ENCODE peak calls at places on chromosome 17, in nine cellular contexts. One of them, this sample, is unnamed.

GRCh38 chr17:18891541-18891940 is 33.6 kb downstream of the PRPSAP2 start:
- DNase-seq in PC-9: no peak
- DNase-seq in foreskin keratinocyte: no peak
- DNase-seq in kidney: no peak
- DNase-seq in ascending aorta: no peak
- DNase-seq in neural progenitor cell: no peak
- DNase-seq in left ventricle myocardium inferior: no peak
- DNase-seq in transverse colon: no peak
- DNase-seq in Peyer's patch: no peak
- DNase-seq in this sample: no peak

GRCh38 chr17:72349508-72350472 is 229.0 kb downstream of the SOX9 start:
- DNase-seq in PC-9: no peak
- DNase-seq in kidney: no peak
- DNase-seq in ascending aorta: no peak
- DNase-seq in Peyer's patch: no peak
- DNase-seq in left ventricle myocardium inferior: no peak
- DNase-seq in foreskin keratinocyte: peak
- DNase-seq in transverse colon: no peak
- DNase-seq in neural progenitor cell: no peak
- DNase-seq in this sample: no peak

GRCh38 chr17:50262001-50262794 is 12.1 kb upstream of the TMEM92 start:
- DNase-seq in PC-9: peak
- DNase-seq in neural progenitor cell: no peak
- DNase-seq in ascending aorta: peak
- DNase-seq in transverse colon: no peak
- DNase-seq in left ventricle myocardium inferior: no peak
- DNase-seq in Peyer's patch: no peak
- DNase-seq in foreskin keratinocyte: no peak
- DNase-seq in kidney: peak
- DNase-seq in this sample: no peak

GRCh38 chr17:34979650-34980352 is 511 bp upstream of the LIG3 start:
- DNase-seq in neural progenitor cell: peak
- DNase-seq in transverse colon: no peak
- DNase-seq in PC-9: no peak
- DNase-seq in Peyer's patch: no peak
- DNase-seq in left ventricle myocardium inferior: no peak
- DNase-seq in ascending aorta: no peak
- DNase-seq in foreskin keratinocyte: no peak
- DNase-seq in kidney: no peak
- DNase-seq in this sample: no peak

GRCh38 chr17:45868276-45868675 is 23.6 kb downstream of the SPPL2C start:
- DNase-seq in PC-9: no peak
- DNase-seq in transverse colon: no peak
- DNase-seq in Peyer's patch: no peak
- DNase-seq in ascending aorta: no peak
- DNase-seq in kidney: no peak
- DNase-seq in foreskin keratinocyte: no peak
- DNase-seq in neural progenitor cell: no peak
- DNase-seq in left ventricle myocardium inferior: no peak
- DNase-seq in this sample: no peak

GRCh38 chr17:19336938-19337711 is 25.4 kb downstream of the B9D1 start:
- DNase-seq in PC-9: no peak
- DNase-seq in transverse colon: peak
- DNase-seq in neural progenitor cell: peak
- DNase-seq in kidney: no peak
- DNase-seq in foreskin keratinocyte: no peak
- DNase-seq in ascending aorta: no peak
- DNase-seq in Peyer's patch: no peak
- DNase-seq in left ventricle myocardium inferior: peak
- DNase-seq in this sample: no peak

GRCh38 chr17:43784068-43784467 is 3.8 kb downstream of the CFAP97D1 start:
- DNase-seq in Peyer's patch: no peak
- DNase-seq in kidney: no peak
- DNase-seq in ascending aorta: no peak
- DNase-seq in neural progenitor cell: no peak
- DNase-seq in left ventricle myocardium inferior: no peak
- DNase-seq in PC-9: no peak
- DNase-seq in transverse colon: no peak
- DNase-seq in foreskin keratinocyte: no peak
- DNase-seq in this sample: no peak

GRCh38 chr17:55750750-55751641 is at the start of gene PCTP:
- DNase-seq in kidney: peak
- DNase-seq in left ventricle myocardium inferior: peak
- DNase-seq in neural progenitor cell: peak
- DNase-seq in PC-9: peak
- DNase-seq in ascending aorta: peak
- DNase-seq in foreskin keratinocyte: peak
- DNase-seq in Peyer's patch: peak
- DNase-seq in transverse colon: peak
- DNase-seq in this sample: peak

GRCh38 chr17:151004-151403 is 13.6 kb downstream of the SCGB1C2 start:
- DNase-seq in Peyer's patch: no peak
- DNase-seq in PC-9: no peak
- DNase-seq in transverse colon: no peak
- DNase-seq in neural progenitor cell: no peak
- DNase-seq in kidney: no peak
- DNase-seq in left ventricle myocardium inferior: no peak
- DNase-seq in ascending aorta: no peak
- DNase-seq in foreskin keratinocyte: no peak
- DNase-seq in this sample: no peak

GRCh38 chr17:73742915-73743314 is 98.7 kb upstream of the SDK2 start:
- DNase-seq in PC-9: no peak
- DNase-seq in ascending aorta: no peak
- DNase-seq in left ventricle myocardium inferior: no peak
- DNase-seq in Peyer's patch: no peak
- DNase-seq in neural progenitor cell: no peak
- DNase-seq in foreskin keratinocyte: no peak
- DNase-seq in transverse colon: no peak
- DNase-seq in kidney: no peak
- DNase-seq in this sample: no peak

GRCh38 chr17:265726-266125 is 84.3 kb upstream of the DOC2B start:
- DNase-seq in Peyer's patch: peak
- DNase-seq in transverse colon: no peak
- DNase-seq in ascending aorta: peak
- DNase-seq in neural progenitor cell: no peak
- DNase-seq in left ventricle myocardium inferior: peak
- DNase-seq in foreskin keratinocyte: no peak
- DNase-seq in kidney: peak
- DNase-seq in PC-9: no peak
- DNase-seq in this sample: no peak

GRCh38 chr17:38671939-38672720 is 2.6 kb downstream of the EPOP start:
- DNase-seq in Peyer's patch: no peak
- DNase-seq in ascending aorta: no peak
- DNase-seq in neural progenitor cell: peak
- DNase-seq in left ventricle myocardium inferior: no peak
- DNase-seq in transverse colon: no peak
- DNase-seq in foreskin keratinocyte: no peak
- DNase-seq in kidney: no peak
- DNase-seq in PC-9: no peak
- DNase-seq in this sample: no peak

GRCh38 chr17:4005296-4006164 is 41.3 kb upstream of the ATP2A3 start:
- DNase-seq in ascending aorta: peak
- DNase-seq in foreskin keratinocyte: no peak
- DNase-seq in left ventricle myocardium inferior: no peak
- DNase-seq in PC-9: no peak
- DNase-seq in transverse colon: no peak
- DNase-seq in kidney: no peak
- DNase-seq in Peyer's patch: peak
- DNase-seq in neural progenitor cell: no peak
- DNase-seq in this sample: no peak

GRCh38 chr17:72359811-72360210 is 239.0 kb downstream of the SOX9 start:
- DNase-seq in ascending aorta: no peak
- DNase-seq in kidney: no peak
- DNase-seq in PC-9: no peak
- DNase-seq in left ventricle myocardium inferior: no peak
- DNase-seq in Peyer's patch: no peak
- DNase-seq in neural progenitor cell: no peak
- DNase-seq in foreskin keratinocyte: peak
- DNase-seq in transverse colon: no peak
- DNase-seq in this sample: no peak

GRCh38 chr17:324151-324571 is 28.4 kb downstream of the RPH3AL start:
- DNase-seq in Peyer's patch: no peak
- DNase-seq in transverse colon: no peak
- DNase-seq in left ventricle myocardium inferior: no peak
- DNase-seq in foreskin keratinocyte: no peak
- DNase-seq in ascending aorta: no peak
- DNase-seq in PC-9: no peak
- DNase-seq in kidney: peak
- DNase-seq in neural progenitor cell: no peak
- DNase-seq in this sample: no peak

GRCh38 chr17:81543756-81544155 is 8.4 kb downstream of the FAAP100 start:
- DNase-seq in ascending aorta: no peak
- DNase-seq in left ventricle myocardium inferior: no peak
- DNase-seq in transverse colon: no peak
- DNase-seq in PC-9: no peak
- DNase-seq in Peyer's patch: no peak
- DNase-seq in foreskin keratinocyte: no peak
- DNase-seq in neural progenitor cell: no peak
- DNase-seq in kidney: peak
- DNase-seq in this sample: no peak

GRCh38 chr17:57899822-57900221 is 50.0 kb upstream of the MRPS23 start:
- DNase-seq in foreskin keratinocyte: no peak
- DNase-seq in transverse colon: peak
- DNase-seq in left ventricle myocardium inferior: no peak
- DNase-seq in Peyer's patch: peak
- DNase-seq in neural progenitor cell: no peak
- DNase-seq in ascending aorta: no peak
- DNase-seq in kidney: no peak
- DNase-seq in PC-9: peak
- DNase-seq in this sample: no peak

GRCh38 chr17:1137465-1137894 is 42.3 kb downstream of the ABR start:
- DNase-seq in neural progenitor cell: no peak
- DNase-seq in kidney: no peak
- DNase-seq in foreskin keratinocyte: no peak
- DNase-seq in Peyer's patch: no peak
- DNase-seq in ascending aorta: no peak
- DNase-seq in PC-9: no peak
- DNase-seq in transverse colon: peak
- DNase-seq in left ventricle myocardium inferior: no peak
- DNase-seq in this sample: peak

GRCh38 chr17:47720754-47721533 is 12.1 kb upstream of the TBX21 start:
- DNase-seq in neural progenitor cell: peak
- DNase-seq in Peyer's patch: no peak
- DNase-seq in left ventricle myocardium inferior: no peak
- DNase-seq in foreskin keratinocyte: no peak
- DNase-seq in ascending aorta: no peak
- DNase-seq in PC-9: peak
- DNase-seq in kidney: no peak
- DNase-seq in transverse colon: peak
- DNase-seq in this sample: no peak

GRCh38 chr17:78675316-78675616 is 98.1 kb upstream of the DNAH17 start:
- DNase-seq in Peyer's patch: no peak
- DNase-seq in neural progenitor cell: no peak
- DNase-seq in ascending aorta: no peak
- DNase-seq in left ventricle myocardium inferior: no peak
- DNase-seq in foreskin keratinocyte: no peak
- DNase-seq in kidney: no peak
- DNase-seq in PC-9: no peak
- DNase-seq in transverse colon: no peak
- DNase-seq in this sample: no peak

DNA sequence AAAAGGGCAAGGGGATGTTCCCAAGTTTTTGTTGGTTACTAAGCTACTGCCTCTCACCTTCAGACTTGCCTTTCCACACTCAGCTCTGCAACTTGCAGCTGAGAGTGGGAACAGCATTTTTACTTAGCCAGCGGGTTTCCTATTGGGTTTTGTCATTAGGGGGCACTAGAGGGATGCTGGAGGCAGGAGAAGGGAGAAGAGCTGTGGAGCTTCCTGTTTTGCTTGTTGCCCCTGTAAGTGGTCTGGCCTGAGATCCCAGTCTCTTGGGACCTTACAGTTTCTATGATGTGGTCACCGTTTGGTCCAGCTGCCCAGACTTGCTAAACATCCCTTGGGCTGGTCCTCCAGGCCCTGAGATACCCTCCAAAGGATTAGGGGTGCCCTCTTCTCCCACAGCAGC is 209.6 kb upstream of the NLRP1 start:
- DNase-seq in transverse colon: no peak
- DNase-seq in Peyer's patch: no peak
- DNase-seq in neural progenitor cell: peak
- DNase-seq in foreskin keratinocyte: no peak
- DNase-seq in ascending aorta: no peak
- DNase-seq in kidney: no peak
- DNase-seq in PC-9: no peak
- DNase-seq in left ventricle myocardium inferior: no peak
- DNase-seq in this sample: no peak
- TF ChIP-seq CTCF in transverse colon: no peak
- TF ChIP-seq CTCF in Peyer's patch: no peak
- TF ChIP-seq CTCF in neural progenitor cell: peak
- TF ChIP-seq CTCF in foreskin keratinocyte: peak
- TF ChIP-seq CTCF in ascending aorta: no peak
- TF ChIP-seq CTCF in kidney: peak
- TF ChIP-seq CTCF in PC-9: no peak
- TF ChIP-seq CTCF in left ventricle myocardium inferior: peak
- TF ChIP-seq CTCF in this sample: no peak

DNA sequence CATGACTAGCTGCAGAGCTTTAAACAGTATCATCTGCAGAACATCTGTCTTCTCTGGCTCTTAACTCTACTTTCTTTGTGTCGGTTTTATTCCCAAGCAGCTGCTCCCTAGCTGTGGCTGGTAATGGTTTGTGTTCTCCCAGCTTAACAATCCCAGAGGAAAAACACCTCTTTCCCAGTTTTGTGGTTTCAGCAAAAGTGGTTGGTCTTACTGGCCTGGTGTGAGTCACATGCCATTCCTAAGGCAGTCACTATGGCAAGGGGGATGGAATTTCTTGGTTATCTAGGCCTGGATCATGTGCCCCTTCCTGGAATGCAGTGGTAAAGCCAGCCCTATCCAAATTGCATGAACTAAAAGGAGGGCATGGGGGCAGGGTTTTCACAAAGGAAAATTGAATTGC is 27.4 kb downstream of the OMG start:
- DNase-seq in kidney: no peak
- DNase-seq in ascending aorta: peak
- DNase-seq in neural progenitor cell: peak
- DNase-seq in transverse colon: no peak
- DNase-seq in foreskin keratinocyte: peak
- DNase-seq in PC-9: peak
- DNase-seq in Peyer's patch: no peak
- DNase-seq in left ventricle myocardium inferior: no peak
- DNase-seq in this sample: peak
- H3K27ac ChIP-seq in kidney: no peak
- H3K27ac ChIP-seq in ascending aorta: peak
- H3K27ac ChIP-seq in neural progenitor cell: peak
- H3K27ac ChIP-seq in transverse colon: no peak
- H3K27ac ChIP-seq in foreskin keratinocyte: no peak
- H3K27ac ChIP-seq in PC-9: peak
- H3K27ac ChIP-seq in Peyer's patch: no peak
- H3K27ac ChIP-seq in left ventricle myocardium inferior: peak
- H3K27ac ChIP-seq in this sample: peak

GRCh38 chr17:16446338-16446983 is 31.1 kb downstream of the TRPV2 start:
- DNase-seq in Peyer's patch: no peak
- DNase-seq in neural progenitor cell: no peak
- DNase-seq in ascending aorta: no peak
- DNase-seq in PC-9: no peak
- DNase-seq in transverse colon: no peak
- DNase-seq in left ventricle myocardium inferior: no peak
- DNase-seq in kidney: no peak
- DNase-seq in foreskin keratinocyte: no peak
- DNase-seq in this sample: no peak
- TF ChIP-seq CTCF in Peyer's patch: no peak
- TF ChIP-seq CTCF in neural progenitor cell: no peak
- TF ChIP-seq CTCF in ascending aorta: no peak
- TF ChIP-seq CTCF in PC-9: no peak
- TF ChIP-seq CTCF in transverse colon: no peak
- TF ChIP-seq CTCF in left ventricle myocardium inferior: no peak
- TF ChIP-seq CTCF in kidney: no peak
- TF ChIP-seq CTCF in foreskin keratinocyte: peak
- TF ChIP-seq CTCF in this sample: no peak

GRCh38 chr17:17767497-17768286 is 69.1 kb downstream of the SREBF1 start:
- DNase-seq in Peyer's patch: no peak
- DNase-seq in transverse colon: no peak
- DNase-seq in neural progenitor cell: peak
- DNase-seq in kidney: no peak
- DNase-seq in foreskin keratinocyte: no peak
- DNase-seq in left ventricle myocardium inferior: no peak
- DNase-seq in PC-9: no peak
- DNase-seq in ascending aorta: no peak
- DNase-seq in this sample: no peak
- H3K27ac ChIP-seq in Peyer's patch: no peak
- H3K27ac ChIP-seq in transverse colon: no peak
- H3K27ac ChIP-seq in neural progenitor cell: peak
- H3K27ac ChIP-seq in kidney: no peak
- H3K27ac ChIP-seq in foreskin keratinocyte: no peak
- H3K27ac ChIP-seq in left ventricle myocardium inferior: peak
- H3K27ac ChIP-seq in PC-9: no peak
- H3K27ac ChIP-seq in ascending aorta: no peak
- H3K27ac ChIP-seq in this sample: peak